ENCODE peak calls at places on chromosomes 13 and 19, in five cellular contexts. G, F, Y, B and U are unnamed samples.

GRCh38 chr19:35154535-35155406 is at the start of gene FXYD5:
- DNase-seq in G (peak; percentile 96), F (peak; percentile 67), Y (peak; percentile 52), B (peak; percentile 76), U (peak; percentile 87)

GRCh38 chr13:106286811-106287210 is 248.7 kb downstream of the EFNB2 start:
- DNase-seq in G (no peak), F (no peak), Y (no peak), B (no peak), U (no peak)

GRCh38 chr19:46608581-46609345 is 7.6 kb downstream of the CALM3 start:
- DNase-seq in G (no peak), F (no peak), Y (no peak), B (no peak), U (no peak)

GRCh38 chr19:49129238-49129583 is 9.9 kb downstream of the PPFIA3 start:
- DNase-seq in G (no peak), F (peak; percentile 64), Y (no peak), B (no peak), U (no peak)

GRCh38 chr13:24301911-24302310 is 7.5 kb upstream of the C1QTNF9 start:
- DNase-seq in G (no peak), F (no peak), Y (no peak), B (no peak), U (no peak)

GRCh38 chr13:51739403-51740112 is 64.4 kb downstream of the DHRS12 start:
- DNase-seq in G (peak; percentile 42), F (no peak), Y (no peak), B (peak; percentile 51), U (no peak)

GRCh38 chr19:21688464-21688863 is 78.9 kb downstream of the ZNF100 start:
- DNase-seq in G (no peak), F (no peak), Y (no peak), B (no peak), U (no peak)

GRCh38 chr19:40119380-40119779 is 28.6 kb upstream of the ZNF780A start:
- DNase-seq in G (no peak), F (no peak), Y (no peak), B (no peak), U (no peak)

GRCh38 chr13:43080199-43080598 is 56.8 kb downstream of the DNAJC15 start:
- DNase-seq in G (no peak), F (no peak), Y (no peak), B (no peak), U (no peak)

GRCh38 chr13:52348081-52348480 is 57.9 kb downstream of the THSD1 start:
- DNase-seq in G (peak; percentile 88), F (no peak), Y (no peak), B (peak; percentile 94), U (peak; percentile 77)

GRCh38 chr19:50379602-50380001 is 3.3 kb downstream of the NR1H2 start:
- DNase-seq in G (no peak), F (no peak), Y (no peak), B (no peak), U (no peak)

GRCh38 chr13:36101157-36101556 is 30.0 kb downstream of the DCLK1 start:
- DNase-seq in G (no peak), F (no peak), Y (no peak), B (no peak), U (no peak)

GRCh38 chr13:30872685-30873443 is 33.2 kb upstream of the MEDAG start:
- DNase-seq in G (peak; percentile 95), F (no peak), Y (no peak), B (peak; percentile 82), U (peak; percentile 86)

GRCh38 chr19:16814526-16815100 is 14.6 kb upstream of the SIN3B start:
- DNase-seq in G (peak; percentile 36), F (no peak), Y (no peak), B (peak; percentile 33), U (no peak)

GRCh38 chr19:46049597-46049996 is 8.8 kb upstream of the IGFL4 start:
- DNase-seq in G (no peak), F (peak; percentile 38), Y (no peak), B (no peak), U (no peak)

GRCh38 chr13:29471551-29471950 is 123.9 kb downstream of the SLC7A1 start:
- DNase-seq in G (no peak), F (no peak), Y (no peak), B (no peak), U (no peak)

GRCh38 chr19:6979341-6979740 is 41.9 kb downstream of the MBD3L2B start:
- DNase-seq in G (no peak), F (no peak), Y (no peak), B (no peak), U (no peak)

GRCh38 chr19:6971366-6971765 is 49.9 kb downstream of the MBD3L2B start:
- DNase-seq in G (peak; percentile 26), F (no peak), Y (no peak), B (no peak), U (no peak)

GRCh38 chr19:6970478-6970877 is 50.8 kb downstream of the MBD3L2B start:
- DNase-seq in G (no peak), F (peak; percentile 34), Y (no peak), B (no peak), U (no peak)

GRCh38 chr19:6976197-6976596 is 45.0 kb downstream of the MBD3L2B start:
- DNase-seq in G (no peak), F (no peak), Y (no peak), B (no peak), U (no peak)
- H3K4me3 ChIP-seq in G (no peak overlapping the region), F (no peak overlapping the region), Y (no peak overlapping the region), B (no peak overlapping the region), U (no peak overlapping the region)

GRCh38 chr19:44808463-44809371 is at the start of gene BCAM:
- DNase-seq in G (peak; percentile 75), F (peak; percentile 86), Y (no peak), B (peak; percentile 41), U (peak; percentile 70)

GRCh38 chr19:44810555-44811447 is 1.9 kb downstream of the BCAM start:
- DNase-seq in G (no peak), F (no peak), Y (no peak), B (no peak), U (no peak)

GRCh38 chr19:44812142-44812718 is 3.3 kb downstream of the BCAM start:
- DNase-seq in G (no peak), F (no peak), Y (no peak), B (no peak), U (no peak)

GRCh38 chr19:44807652-44808462 is 1.0 kb upstream of the BCAM start:
- DNase-seq in G (peak; percentile 23), F (peak; percentile 99), Y (no peak), B (peak; percentile 25), U (peak; percentile 61)

DNA sequence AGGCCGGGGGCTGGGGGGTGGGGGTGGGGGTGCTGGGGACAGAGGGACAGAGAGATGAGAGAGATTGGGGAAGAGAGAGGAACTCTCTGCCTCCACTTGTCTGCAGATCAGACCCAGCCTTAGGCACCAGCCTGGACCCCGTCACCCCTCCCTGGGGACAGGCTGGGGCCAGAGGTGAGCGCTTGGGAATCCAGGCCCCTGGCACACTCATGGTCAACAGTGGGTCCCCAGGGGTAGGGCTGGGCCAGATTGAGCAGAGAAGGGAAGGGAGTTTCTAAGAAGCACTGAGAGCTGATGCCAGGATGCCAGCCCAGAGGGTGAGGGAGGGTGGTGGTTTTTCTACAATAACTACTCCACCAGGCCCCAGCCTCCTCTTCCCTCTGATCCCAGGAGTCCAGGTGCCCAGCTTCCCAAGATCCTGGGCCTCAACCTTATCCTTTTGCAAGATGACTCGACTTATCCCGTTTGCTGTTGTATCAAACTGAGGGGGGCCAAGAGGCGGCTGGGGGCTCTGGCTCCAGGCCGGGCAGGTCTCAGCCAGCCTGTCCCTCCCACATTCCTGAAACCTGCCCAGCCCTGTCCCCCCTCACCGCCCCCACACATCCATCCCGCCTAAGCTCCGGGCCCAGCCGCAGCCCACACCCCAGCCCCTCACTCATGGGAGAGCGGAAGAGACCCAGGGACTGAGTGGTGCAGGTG is 1.1 kb downstream of the BCAM start:
- DNase-seq in G (no peak), F (no peak), Y (no peak), B (no peak), U (no peak)
- H3K4me3 ChIP-seq in G (no peak overlapping the region), F (peak overlapping the region; percentile 79), Y (peak overlapping the region; percentile 92), B (no peak overlapping the region), U (no peak overlapping the region)

GRCh38 chr13:112692104-112692503 is 2.3 kb downstream of the ATP11A start:
- DNase-seq in G (no peak), F (no peak), Y (no peak), B (no peak), U (no peak)

GRCh38 chr13:112692586-112692985 is 2.7 kb downstream of the ATP11A start:
- DNase-seq in G (no peak), F (no peak), Y (no peak), B (no peak), U (no peak)

GRCh38 chr13:112688560-112689497 is 1.0 kb upstream of the ATP11A start:
- DNase-seq in G (peak; percentile 46), F (peak; percentile 58), Y (no peak), B (peak; percentile 4), U (no peak)

GRCh38 chr13:112689498-112690241 is at the start of gene ATP11A:
- DNase-seq in G (peak; percentile 97), F (peak; percentile 94), Y (peak; percentile 65), B (peak; percentile 92), U (peak; percentile 89)

GRCh38 chr13:112690242-112690943 is 555 bp downstream of the ATP11A start:
- DNase-seq in G (peak; percentile 74), F (no peak), Y (no peak), B (peak; percentile 8), U (peak; percentile 34)
- H3K4me3 ChIP-seq in G (peak overlapping the region; percentile 74), F (peak overlapping the region; percentile 78), Y (peak overlapping the region; percentile 95), B (peak overlapping the region; percentile 72), U (peak overlapping the region; percentile 74)

GRCh38 chr19:13120817-13121216 is 2.8 kb downstream of the NACC1 start:
- DNase-seq in G (peak; percentile 90), F (no peak), Y (no peak), B (peak; percentile 44), U (no peak)
- H3K4me3 ChIP-seq in G (peak overlapping the region; percentile 98), F (no peak overlapping the region), Y (no peak overlapping the region), B (peak overlapping the region; percentile 26), U (no peak overlapping the region)

GRCh38 chr13:39557285-39557955 is 45.6 kb downstream of the LHFPL6 start:
- DNase-seq in G (no peak), F (no peak), Y (no peak), B (no peak), U (no peak)
- H3K4me3 ChIP-seq in G (no peak overlapping the region), F (no peak overlapping the region), Y (no peak overlapping the region), B (no peak overlapping the region), U (no peak overlapping the region)